ENCODE peak calls at places on chromosome 12, in seven cellular contexts. I is esophagus squamous epithelium, H is suprapubic skin, K is uterus, G is ovary, W is prostate gland, X is Peyer's patch. L is an unnamed sample.

GRCh38 chr12:62802981-62803380 is 132.0 kb downstream of the PPM1H start:
- DNase-seq in I (no peak), H (no peak), K (no peak), G (no peak), W (no peak), X (no peak), L (no peak)

GRCh38 chr12:112938751-112939150 is 477 bp downstream of the OAS3 start:
- DNase-seq in I (no peak), H (no peak), K (no peak), G (no peak), W (no peak), X (no peak), L (no peak)

GRCh38 chr12:75982974-75983660 is 48.5 kb downstream of the PHLDA1 start:
- DNase-seq in I (no peak), H (no peak), K (no peak), G (no peak), W (no peak), X (no peak), L (no peak)

GRCh38 chr12:93177208-93178153 is 200.2 kb upstream of the NUDT4 start:
- DNase-seq in I (no peak), H (no peak), K (no peak), G (no peak), W (no peak), X (no peak), L (no peak)

GRCh38 chr12:13390381-13390856 is 193.9 kb downstream of the EMP1 start:
- DNase-seq in I (no peak), H (no peak), K (peak; percentile 59), G (peak; percentile 46), W (peak; percentile 93), X (peak; percentile 93), L (peak; percentile 99)

GRCh38 chr12:99067171-99067785 is 422.2 kb downstream of the APAF1 start:
- DNase-seq in I (no peak), H (no peak), K (no peak), G (no peak), W (no peak), X (no peak), L (no peak)

GRCh38 chr12:119578112-119578511 is 15.5 kb upstream of the TMEM233 start:
- DNase-seq in I (no peak), H (no peak), K (no peak), G (no peak), W (no peak), X (no peak), L (no peak)

GRCh38 chr12:91272456-91273063 is 89.9 kb upstream of the DCN start:
- DNase-seq in I (no peak), H (peak; percentile 80), K (peak; percentile 76), G (peak; percentile 65), W (no peak), X (peak; percentile 52), L (peak; percentile 25)

GRCh38 chr12:92290016-92290685 is 144.5 kb upstream of the BTG1 start:
- DNase-seq in I (no peak), H (no peak), K (no peak), G (no peak), W (no peak), X (no peak), L (no peak)

GRCh38 chr12:112677050-112677765 is 114.3 kb upstream of the RPH3A start:
- DNase-seq in I (no peak), H (no peak), K (no peak), G (no peak), W (no peak), X (no peak), L (no peak)

GRCh38 chr12:102539651-102540553 is 59.5 kb upstream of the IGF1 start:
- DNase-seq in I (no peak), H (no peak), K (no peak), G (no peak), W (no peak), X (no peak), L (no peak)

GRCh38 chr12:27924350-27925140 is 48.0 kb downstream of the PTHLH start:
- DNase-seq in I (no peak), H (no peak), K (no peak), G (no peak), W (no peak), X (no peak), L (no peak)

GRCh38 chr12:104042580-104042979 is 7.4 kb downstream of the GLT8D2 start:
- DNase-seq in I (no peak), H (no peak), K (no peak), G (no peak), W (no peak), X (no peak), L (no peak)

GRCh38 chr12:50642035-50642451 is 121.9 kb upstream of the ATF1 start:
- DNase-seq in I (no peak), H (no peak), K (no peak), G (no peak), W (no peak), X (no peak), L (no peak)

GRCh38 chr12:69471667-69472385 is 1.6 kb downstream of the FRS2 start:
- DNase-seq in I (no peak), H (no peak), K (no peak), G (no peak), W (no peak), X (no peak), L (no peak)

DNA sequence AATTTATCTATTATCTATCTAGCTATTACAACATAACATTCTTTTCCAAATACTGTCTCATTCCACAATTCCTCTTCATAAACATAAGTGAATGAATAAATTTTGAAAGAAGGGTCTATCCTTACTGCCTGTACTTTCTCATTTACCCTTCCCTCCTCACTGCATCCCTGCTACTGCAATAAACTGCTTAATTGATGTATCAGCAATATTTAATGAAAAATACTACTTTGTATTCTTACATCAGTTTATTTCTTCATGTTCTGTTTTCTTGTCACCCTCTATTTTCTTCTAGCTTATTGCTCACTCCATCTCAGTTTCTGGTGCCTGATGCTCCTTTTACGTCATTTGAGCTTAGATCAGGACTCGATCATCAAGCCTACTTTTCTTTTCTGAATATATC is 695.7 kb upstream of the ATXN7L3B start:
- DNase-seq in I (no peak), H (no peak), K (no peak), G (no peak), W (no peak), X (no peak), L (no peak)
- H3K27ac ChIP-seq in I (no peak overlapping the region), H (no peak overlapping the region), K (no peak overlapping the region), G (no peak overlapping the region), W (no peak overlapping the region), X (no peak overlapping the region), L (no peak overlapping the region)

DNA sequence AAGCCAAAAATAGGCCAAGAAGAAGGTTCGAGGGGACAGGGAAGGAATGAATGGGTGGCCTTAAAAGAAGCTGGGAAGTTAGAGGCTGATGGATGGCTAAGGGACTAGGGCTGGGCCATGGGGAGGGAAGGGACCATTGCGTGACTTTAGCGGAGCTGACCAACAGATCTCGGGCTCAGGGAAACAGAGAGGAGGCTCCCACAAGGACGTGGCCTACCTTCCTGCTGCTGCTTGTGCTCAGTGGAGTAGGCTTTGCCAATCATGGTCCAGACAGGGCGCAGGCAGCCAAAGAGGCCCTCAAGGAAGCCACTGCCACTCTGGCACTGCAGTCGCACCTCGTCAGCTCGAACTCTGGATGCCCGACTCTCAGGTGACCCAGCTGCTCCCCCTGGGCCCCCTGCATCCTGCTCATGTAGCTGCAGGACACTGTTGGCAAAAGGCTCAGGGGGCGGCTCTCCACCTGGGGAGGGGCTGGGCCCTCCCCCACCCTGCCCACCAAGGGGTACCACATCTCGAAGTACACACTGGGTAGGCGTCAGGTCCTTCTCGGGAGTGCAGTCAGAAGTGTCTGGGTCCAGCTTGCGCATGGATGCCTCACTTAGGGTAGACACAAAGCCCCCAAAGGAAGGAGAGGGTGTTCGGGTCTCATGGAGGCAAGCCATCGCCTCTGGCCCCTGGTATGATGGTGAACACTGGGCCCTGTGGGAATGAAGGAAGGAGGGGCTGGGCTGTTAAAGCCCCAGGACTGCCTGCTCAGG is 12.3 kb downstream of the MAP3K12 start:
- DNase-seq in I (no peak), H (no peak), K (peak; percentile 17), G (no peak), W (no peak), X (no peak), L (no peak)
- TF ChIP-seq POLR2A in I (no peak), H (no peak), K (no peak), G (no peak), W (no peak), X (no peak), L (no peak)

DNA sequence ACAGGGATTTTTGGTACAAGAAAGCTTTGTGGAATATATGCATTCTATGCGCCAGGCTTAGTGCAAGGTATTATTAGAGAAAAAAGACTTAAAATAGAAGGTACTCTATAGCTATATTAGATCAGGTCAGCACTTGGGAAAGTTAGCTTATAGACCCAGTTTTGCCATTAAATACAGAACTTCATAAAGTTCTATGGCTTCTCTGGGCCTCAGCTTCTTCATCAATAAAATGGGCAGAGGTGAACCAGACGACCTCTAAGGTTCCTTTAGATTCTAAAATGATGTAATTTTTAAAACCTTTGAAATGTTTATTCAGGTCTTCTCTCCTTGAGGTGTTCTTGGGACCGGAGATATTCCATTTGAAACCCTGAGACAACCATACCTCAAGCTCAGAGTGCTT is 7.1 kb downstream of the CNPY2 start:
- DNase-seq in I (no peak), H (no peak), K (no peak), G (no peak), W (no peak), X (no peak), L (no peak)
- H3K36me3 ChIP-seq in I (peaks cover 20% of the 10 kb centered on the region), H (peaks cover 55% of the 10 kb centered on the region), K (no peaks in the 10 kb centered on the region), G (no peaks in the 10 kb centered on the region), W (no peaks in the 10 kb centered on the region), X (no peaks in the 10 kb centered on the region), L (peaks cover 15% of the 10 kb centered on the region)

GRCh38 chr12:29797565-29798360 is 14.0 kb upstream of the TMTC1 start:
- DNase-seq in I (no peak), H (no peak), K (no peak), G (no peak), W (no peak), X (no peak), L (no peak)
- H3K27ac ChIP-seq in I (peak overlapping the region; percentile 54), H (no peak overlapping the region), K (peak overlapping the region; percentile 26), G (no peak overlapping the region), W (no peak overlapping the region), X (no peak overlapping the region), L (no peak overlapping the region)

DNA sequence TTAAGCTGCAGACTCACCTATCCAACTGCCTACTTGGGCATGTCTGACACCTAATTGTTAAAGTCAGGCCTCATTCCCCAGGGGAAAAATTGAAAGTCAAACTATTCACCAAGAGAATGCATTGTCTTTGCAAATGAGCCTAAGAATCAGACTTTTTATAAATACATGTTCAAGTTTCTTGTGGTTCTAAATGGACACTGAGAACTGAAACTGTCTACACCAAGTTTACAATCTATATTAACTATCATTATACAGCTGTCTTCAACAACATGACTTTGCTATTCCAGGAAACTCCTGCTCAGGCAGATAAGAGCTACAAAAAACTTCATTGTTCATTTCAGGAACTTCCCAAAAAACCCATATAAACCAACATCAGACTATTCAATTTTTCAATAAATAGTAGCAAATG is 24.4 kb downstream of the CDK17 start:
- DNase-seq in I (no peak), H (no peak), K (no peak), G (no peak), W (no peak), X (no peak), L (no peak)
- TF ChIP-seq POLR2A in I (no peak), H (no peak), K (no peak), G (no peak), W (no peak), X (no peak), L (no peak)

GRCh38 chr12:131908082-131908715 is 13.8 kb downstream of the ULK1 start:
- DNase-seq in I (no peak), H (no peak), K (no peak), G (peak; percentile 23), W (no peak), X (no peak), L (no peak)
- H3K36me3 ChIP-seq in I (peaks cover 30% of the 10 kb centered on the region), H (peaks cover 68% of the 10 kb centered on the region), K (no peaks in the 10 kb centered on the region), G (peaks cover 3% of the 10 kb centered on the region), W (peaks cover 23% of the 10 kb centered on the region), X (no peaks in the 10 kb centered on the region), L (peaks cover 46% of the 10 kb centered on the region)

L was measured in thyroid gland.